ENCODE peak calls at places on chromosomes 2 and 18, in nine cellular contexts. Y, C, T, M, H, W, R, N and S are unnamed samples.
A peak's percentile ranks its signal among the peaks of the same experiment; 100 is the strongest.

GRCh38 chr2:188042412-188042811 is 249.3 kb upstream of the GULP1 start:
- DNase-seq in W (no peak), C (no peak), M (no peak), R (no peak), H (no peak), Y (no peak), T (no peak), N (no peak), S (no peak)

GRCh38 chr2:159516241-159516758 is 100.0 kb downstream of the BAZ2B start:
- DNase-seq in N (no peak), H (no peak), M (no peak), Y (no peak), R (no peak), T (no peak), C (peak; percentile 78), W (no peak), S (peak; percentile 24)

GRCh38 chr2:53787255-53787910 is 539 bp downstream of the ERLEC1 start:
- DNase-seq in H (no peak), M (peak; percentile 8), W (no peak), T (no peak), R (no peak), Y (no peak), N (no peak), C (no peak), S (no peak)

GRCh38 chr2:111188681-111189080 is 68.0 kb downstream of the BCL2L11 start:
- DNase-seq in H (no peak), T (no peak), M (no peak), Y (no peak), R (no peak), N (no peak), W (no peak), C (no peak), S (no peak)

GRCh38 chr2:18987592-18988073 is 370.8 kb downstream of the OSR1 start:
- DNase-seq in T (no peak), C (peak; percentile 44), H (peak; percentile 71), N (peak; percentile 42), Y (peak; percentile 61), M (peak; percentile 97), R (peak; percentile 78), W (peak; percentile 90), S (peak; percentile 91)

GRCh38 chr18:62610509-62611394 is 87.9 kb downstream of the ZCCHC2 start:
- DNase-seq in N (no peak), W (no peak), H (no peak), C (no peak), R (no peak), Y (no peak), T (no peak), M (no peak), S (peak; percentile 36)

GRCh38 chr2:238784671-238785527 is 63.0 kb upstream of the TWIST2 start:
- DNase-seq in M (peak; percentile 67), H (peak; percentile 52), T (no peak), N (peak; percentile 77), Y (peak; percentile 64), R (peak; percentile 56), C (peak; percentile 49), W (peak; percentile 88), S (peak; percentile 85)

GRCh38 chr2:237096911-237097310 is 11.2 kb downstream of the COPS8 start:
- DNase-seq in R (no peak), Y (no peak), H (no peak), C (no peak), W (no peak), N (no peak), T (no peak), M (no peak), S (no peak)

GRCh38 chr2:174635015-174635593 is 37.5 kb upstream of the WIPF1 start:
- DNase-seq in M (no peak), R (no peak), W (no peak), T (no peak), N (no peak), H (no peak), Y (no peak), C (no peak), S (no peak)

GRCh38 chr2:174631009-174631981 is 33.7 kb upstream of the WIPF1 start:
- DNase-seq in Y (no peak), T (no peak), H (no peak), R (no peak), M (no peak), C (no peak), W (no peak), N (no peak), S (no peak)

GRCh38 chr2:174633621-174633927 is 36.0 kb upstream of the WIPF1 start:
- DNase-seq in Y (no peak), H (no peak), T (no peak), W (peak; percentile 74), N (no peak), M (no peak), C (no peak), R (no peak), S (no peak)

GRCh38 chr2:174634130-174635014 is 36.8 kb upstream of the WIPF1 start:
- DNase-seq in R (no peak), M (no peak), T (peak; percentile 66), W (no peak), H (peak; percentile 36), C (no peak), Y (no peak), N (no peak), S (no peak)

DNA sequence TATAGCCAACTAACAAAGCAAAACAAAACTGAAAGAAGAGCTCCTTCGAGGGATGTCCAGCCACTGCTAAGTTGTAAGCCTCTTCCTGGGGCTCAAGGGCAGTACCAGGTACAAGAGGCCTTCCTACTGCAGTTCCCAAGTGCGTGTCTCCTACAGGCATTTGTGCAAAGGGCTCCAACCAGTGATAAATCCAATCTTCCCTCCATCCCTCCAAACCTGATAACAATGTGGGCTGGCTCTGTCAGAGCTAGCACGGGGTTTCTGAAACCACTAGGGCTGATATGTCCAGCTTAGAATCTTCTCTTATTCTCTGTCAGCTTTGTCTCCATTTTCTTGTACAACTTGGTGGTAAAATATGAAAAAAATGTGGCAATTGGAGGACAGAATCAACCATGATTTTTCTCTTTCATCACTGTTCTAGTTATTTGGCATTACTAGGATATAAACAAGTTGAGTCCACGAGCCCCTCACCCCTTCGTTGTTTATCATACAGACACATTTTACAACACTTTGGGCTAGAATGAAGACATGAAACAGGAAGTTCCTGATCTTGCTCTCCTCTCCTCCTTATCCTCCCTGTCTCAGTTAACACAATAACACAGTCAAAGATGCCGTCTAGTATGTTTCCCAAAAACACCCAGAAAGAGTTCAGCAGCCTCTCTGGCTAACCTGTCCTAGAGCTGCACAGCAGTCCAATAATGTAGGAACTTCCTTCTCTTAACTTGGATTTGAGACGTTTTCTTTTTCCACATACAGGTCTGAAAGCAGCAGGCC is 35.4 kb upstream of the WIPF1 start:
- DNase-seq in Y (no peak), N (no peak), H (no peak), C (no peak), R (no peak), M (no peak), T (no peak), W (no peak), S (no peak)
- TF ChIP-seq CTCF in Y (no peak), N (no peak), H (no peak), C (no peak), R (no peak), M (no peak), T (no peak), W (no peak), S (no peak)

DNA sequence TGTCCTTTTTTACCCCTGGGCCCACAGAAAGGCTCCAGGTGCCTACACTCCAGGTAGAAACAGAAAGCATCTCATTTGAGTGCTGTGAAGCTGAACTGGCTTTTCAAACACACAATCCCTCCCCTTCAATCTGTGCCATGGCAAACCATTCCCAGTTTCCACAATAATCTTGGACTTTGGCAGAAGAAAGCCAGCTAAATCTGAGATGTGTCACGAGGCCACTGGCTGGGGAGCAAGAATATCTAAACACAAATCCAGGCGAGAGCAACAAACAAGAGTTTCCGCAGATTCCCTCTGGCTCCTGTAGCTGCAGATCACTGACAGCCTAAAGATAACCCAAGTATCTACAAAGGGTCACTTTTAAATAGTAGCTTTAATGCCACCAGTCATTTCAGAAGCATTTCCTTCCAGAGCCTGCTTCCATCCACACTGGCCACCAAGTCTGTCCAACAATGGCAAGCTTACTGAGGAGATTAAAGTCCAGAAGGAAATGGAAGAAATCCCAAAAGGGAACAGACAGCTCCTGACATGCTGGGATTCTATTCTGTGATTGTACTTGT is 86.9 kb downstream of the ACVR1 start:
- DNase-seq in R (no peak), T (no peak), W (peak; percentile 68), N (no peak), C (no peak), Y (no peak), H (no peak), M (no peak), S (no peak)
- H3K4me3 ChIP-seq in R (no peak overlapping the region), T (no peak overlapping the region), W (no peak overlapping the region), N (no peak overlapping the region), C (no peak overlapping the region), Y (no peak overlapping the region), H (no peak overlapping the region), M (no peak overlapping the region), S (no peak overlapping the region)

GRCh38 chr18:43393174-43393573 is 115.9 kb upstream of the SYT4 start:
- DNase-seq in N (no peak), M (no peak), C (no peak), T (no peak), Y (no peak), R (no peak), W (no peak), H (no peak), S (no peak)

GRCh38 chr18:43396266-43396665 is 119.0 kb upstream of the SYT4 start:
- DNase-seq in T (no peak), N (no peak), Y (no peak), R (no peak), C (no peak), H (no peak), M (no peak), W (no peak), S (no peak)

GRCh38 chr18:43392168-43392567 is 114.9 kb upstream of the SYT4 start:
- DNase-seq in T (no peak), N (no peak), M (no peak), R (no peak), W (no peak), C (no peak), H (no peak), Y (no peak), S (no peak)
- H3K4me1 ChIP-seq in T (no peaks in the 10 kb centered on the region), N (no peaks in the 10 kb centered on the region), M (no peaks in the 10 kb centered on the region), R (no peaks in the 10 kb centered on the region), W (no peaks in the 10 kb centered on the region), C (no peaks in the 10 kb centered on the region), H (no peaks in the 10 kb centered on the region), Y (peaks cover 3% of the 10 kb centered on the region), S (no peaks in the 10 kb centered on the region)

GRCh38 chr18:24024425-24024824 is 9.9 kb downstream of the TTC39C start:
- DNase-seq in M (no peak), H (no peak), C (no peak), N (no peak), W (no peak), R (no peak), Y (no peak), T (no peak), S (no peak)

GRCh38 chr18:24021505-24021904 is 7.0 kb downstream of the TTC39C start:
- DNase-seq in W (no peak), N (no peak), T (no peak), R (no peak), H (no peak), C (no peak), M (no peak), Y (no peak), S (no peak)

GRCh38 chr18:24022141-24022540 is 7.6 kb downstream of the TTC39C start:
- DNase-seq in H (no peak), Y (no peak), T (no peak), R (no peak), W (no peak), N (no peak), C (no peak), M (no peak), S (no peak)

GRCh38 chr18:24026457-24026856 is 11.9 kb downstream of the TTC39C start:
- DNase-seq in R (no peak), T (no peak), M (no peak), H (no peak), N (no peak), W (no peak), Y (no peak), C (no peak), S (no peak)

GRCh38 chr18:24023185-24023814 is 8.7 kb downstream of the TTC39C start:
- DNase-seq in H (no peak), M (no peak), R (no peak), N (no peak), C (no peak), W (no peak), T (no peak), Y (no peak), S (no peak)
- TF ChIP-seq CTCF in H (no peak), M (no peak), R (no peak), N (no peak), C (no peak), W (no peak), T (no peak), Y (no peak), S (no peak)